ENCODE peak calls at places on chromosomes 7 and 10, in five cellular contexts. C, V, O, J and R are unnamed samples.

GRCh38 chr7:141014091-141014490 is 661 bp downstream of the MRPS33 start:
- DNase-seq in C (peak), V (no peak), O (no peak), J (peak), R (no peak)

GRCh38 chr10:29757551-29758297 is 123.0 kb upstream of the SVIL start:
- DNase-seq in C (no peak), V (no peak), O (no peak), J (no peak), R (no peak)

GRCh38 chr7:47292832-47293309 is 289.0 kb downstream of the TNS3 start:
- DNase-seq in C (no peak), V (no peak), O (no peak), J (no peak), R (no peak)

GRCh38 chr7:23373151-23374004 is 74.2 kb downstream of the MALSU1 start:
- DNase-seq in C (no peak), V (no peak), O (no peak), J (no peak), R (no peak)

GRCh38 chr7:126202177-126202576 is 1050.6 kb downstream of the GRM8 start:
- DNase-seq in C (no peak), V (no peak), O (no peak), J (no peak), R (no peak)

GRCh38 chr7:139682136-139683013 is 95.4 kb downstream of the HIPK2 start:
- DNase-seq in C (no peak), V (no peak), O (no peak), J (peak), R (no peak)

GRCh38 chr10:71766717-71767419 is 6.5 kb downstream of the VSIR start:
- DNase-seq in C (peak), V (peak), O (peak), J (peak), R (peak)

GRCh38 chr7:76293407-76293901 is 9.0 kb upstream of the HSPB1 start:
- DNase-seq in C (no peak), V (no peak), O (no peak), J (no peak), R (no peak)

GRCh38 chr10:22086730-22087364 is 83.3 kb upstream of the DNAJC1 start:
- DNase-seq in C (peak), V (peak), O (peak), J (peak), R (no peak)

GRCh38 chr10:86756511-86757109 is at the start of gene BMPR1A:
- DNase-seq in C (peak), V (peak), O (peak), J (no peak), R (peak)

GRCh38 chr10:117455346-117455745 is 80.1 kb upstream of the PDZD8 start:
- DNase-seq in C (no peak), V (no peak), O (no peak), J (no peak), R (no peak)

GRCh38 chr7:134605978-134606923 is 40.4 kb upstream of the BPGM start:
- DNase-seq in C (peak), V (peak), O (peak), J (peak), R (no peak)
- H3K27ac ChIP-seq in C (no peak), V (no peak), O (no peak), J (peak), R (peak)

GRCh38 chr10:15169555-15170407 is 1.3 kb upstream of the NMT2 start:
- DNase-seq in C (no peak), V (peak), O (no peak), J (no peak), R (no peak)
- H3K4me3 ChIP-seq in C (no peak), V (no peak), O (no peak), J (no peak), R (no peak)

GRCh38 chr7:73769481-73770001 is 529 bp downstream of the CLDN3 start:
- DNase-seq in C (no peak), V (no peak), O (no peak), J (no peak), R (no peak)

GRCh38 chr7:73766556-73767229 is 3.4 kb downstream of the CLDN3 start:
- DNase-seq in C (no peak), V (no peak), O (no peak), J (no peak), R (no peak)

GRCh38 chr7:73770860-73771665 is 993 bp upstream of the CLDN3 start:
- DNase-seq in C (no peak), V (no peak), O (peak), J (no peak), R (no peak)

GRCh38 chr7:73768661-73769480 is 1.2 kb downstream of the CLDN3 start:
- DNase-seq in C (no peak), V (no peak), O (no peak), J (no peak), R (no peak)

DNA sequence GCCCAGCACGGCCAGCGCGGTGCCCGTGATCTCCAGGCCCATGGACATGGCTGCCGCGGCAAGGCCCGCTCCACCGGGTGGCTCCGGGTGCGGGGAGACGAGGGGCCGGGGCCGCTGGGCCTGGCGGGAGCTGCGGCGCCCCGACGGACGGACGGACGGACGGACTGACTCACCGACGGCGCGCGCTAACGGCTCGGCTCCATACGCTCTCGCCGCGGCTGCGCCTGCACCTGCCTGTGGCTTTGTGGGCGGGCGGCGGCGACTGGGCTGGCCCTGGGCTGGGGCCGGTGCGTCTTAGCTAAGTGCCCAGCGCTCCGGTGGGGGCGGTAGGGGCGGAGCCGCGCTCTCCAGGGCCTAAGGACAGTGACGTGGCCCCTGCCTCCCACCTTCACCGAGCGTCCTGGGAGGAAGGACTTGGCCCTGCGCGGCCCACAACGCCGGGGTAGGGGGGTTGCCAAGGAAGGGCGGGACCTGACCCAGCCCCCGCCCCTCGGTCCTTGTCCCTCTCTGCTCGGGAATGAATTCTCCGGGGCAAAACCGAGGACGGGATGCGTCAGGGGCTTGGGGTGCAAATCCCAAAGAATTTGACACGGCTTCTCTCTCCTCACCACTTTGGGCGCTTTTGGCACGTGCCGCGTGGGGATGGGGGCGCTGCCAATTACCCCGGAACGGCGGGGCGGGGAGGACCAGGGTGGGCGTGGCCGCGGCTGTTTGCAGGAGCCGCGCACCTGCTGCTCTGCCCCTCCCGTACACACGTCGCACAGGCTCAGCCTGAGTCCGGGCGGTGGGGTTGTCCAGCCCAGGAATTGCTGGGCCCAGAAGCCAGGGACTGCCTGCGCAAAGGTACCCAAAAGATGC is at the start of gene CLDN3:
- DNase-seq in C (no peak), V (no peak), O (peak), J (peak), R (no peak)
- H3K27ac ChIP-seq in C (no peak), V (no peak), O (peak), J (peak), R (no peak)

DNA sequence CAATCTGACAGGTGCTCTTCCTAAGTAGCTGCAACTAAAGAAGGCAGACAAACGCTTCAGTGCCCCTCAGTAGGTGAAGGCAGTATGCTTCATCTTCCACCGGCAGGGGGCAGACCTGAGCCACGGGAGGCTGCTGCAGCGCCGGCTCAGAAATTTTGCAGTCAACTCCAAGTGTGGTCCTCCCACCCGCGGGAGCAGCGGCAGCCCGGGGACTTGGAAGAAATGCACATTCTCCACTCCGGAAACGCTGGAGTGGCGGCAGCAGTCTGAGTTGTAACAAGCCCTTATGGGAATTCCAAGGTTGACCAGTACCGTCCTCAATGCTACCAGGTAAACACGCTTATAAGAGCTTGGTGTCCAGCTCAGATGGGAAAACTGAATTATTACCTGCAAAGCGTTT is 3.4 kb downstream of the IGFBP3 start:
- DNase-seq in C (peak), V (peak), O (peak), J (peak), R (no peak)
- H3K4me3 ChIP-seq in C (no peak), V (peak), O (no peak), J (peak), R (peak)

DNA sequence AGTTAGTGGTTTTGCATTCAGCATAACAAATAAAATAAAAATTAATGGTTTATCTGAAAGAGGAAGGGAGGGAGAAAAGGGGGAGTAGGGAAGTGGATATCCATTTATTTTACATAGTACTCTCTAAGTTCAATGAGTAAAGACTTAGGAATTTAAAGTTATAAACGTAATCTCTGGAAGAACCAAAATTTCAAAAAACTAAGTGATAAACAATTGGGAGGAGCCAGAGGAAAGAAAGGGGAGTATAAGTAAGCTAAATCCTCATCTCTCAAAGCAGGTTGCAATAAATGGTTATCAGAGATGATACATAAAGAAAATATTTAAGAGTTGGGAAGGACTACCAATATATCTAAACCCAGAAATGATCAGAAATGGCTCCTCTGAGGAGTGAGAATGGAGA is 46.4 kb downstream of the ANK3 start:
- DNase-seq in C (no peak), V (no peak), O (no peak), J (no peak), R (no peak)
- H3K27ac ChIP-seq in C (no peak), V (no peak), O (no peak), J (no peak), R (no peak)

DNA sequence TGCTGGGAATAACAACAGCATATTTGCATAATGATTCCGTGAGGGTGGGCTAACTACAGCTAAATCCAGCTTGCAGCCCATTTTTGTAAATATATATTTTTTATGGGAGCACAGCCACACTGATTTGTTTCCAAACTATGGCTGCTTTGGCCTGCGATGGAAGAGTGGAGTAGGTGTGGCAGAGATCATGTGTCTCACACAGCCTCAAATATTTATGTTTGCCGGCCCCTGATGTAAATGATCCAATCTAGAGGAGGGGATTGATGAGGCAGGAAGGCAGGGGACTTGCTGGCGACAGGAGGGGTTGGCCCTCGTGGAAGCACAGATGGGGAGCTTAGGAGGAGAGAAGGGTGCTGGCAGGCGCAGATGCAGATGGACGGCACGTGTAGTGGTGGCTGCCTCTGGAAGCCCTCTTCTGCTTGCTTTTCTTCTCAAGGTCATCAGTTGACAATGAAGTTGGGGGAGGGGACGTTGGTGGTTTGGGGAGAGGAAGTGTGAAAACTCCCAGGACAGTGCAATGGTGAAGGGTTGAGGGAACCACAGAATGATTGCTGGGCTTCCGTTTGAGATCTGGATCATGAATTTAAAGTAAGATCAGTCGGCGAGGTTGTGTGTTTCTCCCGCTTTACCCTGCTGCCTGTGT is 15.4 kb downstream of the COL13A1 start:
- DNase-seq in C (no peak), V (no peak), O (no peak), J (no peak), R (no peak)
- H3K4me3 ChIP-seq in C (no peak), V (no peak), O (no peak), J (no peak), R (no peak)